ENCODE peak calls at places on chromosomes 6 and 20, in nine cellular contexts. C, A, M, F, I, T, B, Q and V are unnamed samples.

GRCh38 chr20:24894967-24895366 is 54.1 kb upstream of the CST7 start:
- DNase-seq in C (no peak), A (no peak), M (no peak), F (no peak), I (no peak), T (no peak), B (no peak), Q (no peak), V (no peak)

GRCh38 chr20:11195169-11195568 is 521.4 kb upstream of the JAG1 start:
- DNase-seq in C (no peak), A (no peak), M (no peak), F (no peak), I (no peak), T (no peak), B (no peak), Q (peak; percentile 15), V (no peak)

GRCh38 chr6:118485601-118486550 is 62.2 kb upstream of the PLN start:
- DNase-seq in C (no peak), A (peak; percentile 34), M (no peak), F (no peak), I (no peak), T (no peak), B (peak; percentile 15), Q (no peak), V (no peak)

GRCh38 chr6:25172819-25173218 is 106.4 kb upstream of the CARMIL1 start:
- DNase-seq in C (no peak), A (peak; percentile 92), M (no peak), F (no peak), I (peak; percentile 23), T (peak; percentile 91), B (peak; percentile 83), Q (no peak), V (no peak)

GRCh38 chr6:91045152-91045551 is 458.3 kb upstream of the MAP3K7 start:
- DNase-seq in C (no peak), A (no peak), M (peak; percentile 18), F (no peak), I (no peak), T (no peak), B (no peak), Q (no peak), V (no peak)

GRCh38 chr20:62795023-62795761 is 1.1 kb upstream of the MRGBP start:
- DNase-seq in C (peak; percentile 80), A (peak; percentile 49), M (peak; percentile 62), F (peak; percentile 90), I (peak; percentile 56), T (peak; percentile 20), B (peak; percentile 48), Q (peak; percentile 77), V (peak; percentile 55)

GRCh38 chr6:39881851-39882566 is 52.3 kb downstream of the MOCS1 start:
- DNase-seq in C (no peak), A (peak; percentile 88), M (peak; percentile 53), F (no peak), I (no peak), T (peak; percentile 85), B (peak; percentile 83), Q (no peak), V (no peak)

GRCh38 chr6:102229271-102229670 is 835.8 kb downstream of the GRIK2 start:
- DNase-seq in C (no peak), A (no peak), M (no peak), F (no peak), I (peak; percentile 31), T (no peak), B (no peak), Q (no peak), V (no peak)

DNA sequence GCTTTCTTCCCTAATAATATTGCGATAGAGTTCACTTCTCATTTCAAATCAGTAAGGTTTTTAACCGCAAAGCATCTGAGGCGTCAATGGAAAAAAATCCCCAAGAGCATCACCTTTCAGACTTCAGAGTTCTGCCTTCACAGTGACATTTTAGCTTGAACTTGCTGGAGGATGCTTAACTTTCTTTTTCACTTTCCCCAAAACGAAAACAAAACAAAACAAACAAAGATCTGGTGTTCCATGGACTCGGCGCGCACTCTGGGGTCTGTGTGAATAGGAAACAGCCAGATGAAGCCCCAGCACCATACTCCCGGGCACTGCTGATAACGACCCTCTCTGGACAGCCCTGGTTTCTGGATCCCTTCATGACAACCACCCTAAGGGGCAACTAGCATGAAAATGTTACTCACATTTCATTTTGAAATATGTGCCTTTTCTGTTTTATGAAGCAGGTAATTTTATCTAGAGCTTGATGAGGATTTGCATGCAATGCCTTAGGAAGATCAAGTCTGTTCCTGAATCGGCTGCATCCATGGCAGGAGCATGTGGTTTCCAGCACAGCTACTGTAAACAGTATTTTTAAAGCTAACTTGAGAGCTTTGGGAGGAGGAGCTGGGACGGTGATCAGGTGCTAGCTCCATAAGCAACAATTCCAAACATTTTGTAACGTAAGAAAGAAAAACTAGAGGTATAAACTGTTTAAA is 44.5 kb downstream of the RAMACL start:
- DNase-seq in C (no peak), A (peak; percentile 21), M (no peak), F (no peak), I (no peak), T (no peak), B (no peak), Q (no peak), V (no peak)
- H3K4me3 ChIP-seq in C (peak overlapping the region; percentile 2), A (no peak overlapping the region), M (no peak overlapping the region), F (no peak overlapping the region), I (no peak overlapping the region), T (no peak overlapping the region), B (no peak overlapping the region), Q (no peak overlapping the region), V (no peak overlapping the region)

GRCh38 chr20:32315885-32316284 is 38.4 kb downstream of the KIF3B start:
- DNase-seq in C (no peak), A (no peak), M (no peak), F (no peak), I (no peak), T (no peak), B (no peak), Q (no peak), V (no peak)

GRCh38 chr20:32316667-32317066 is 39.2 kb downstream of the KIF3B start:
- DNase-seq in C (no peak), A (peak; percentile 44), M (no peak), F (no peak), I (no peak), T (peak; percentile 5), B (no peak), Q (no peak), V (no peak)

GRCh38 chr20:32312718-32313424 is 35.4 kb downstream of the KIF3B start:
- DNase-seq in C (peak; percentile 52), A (no peak), M (no peak), F (no peak), I (no peak), T (no peak), B (no peak), Q (no peak), V (no peak)

GRCh38 chr20:32315399-32315798 is 37.9 kb downstream of the KIF3B start:
- DNase-seq in C (no peak), A (no peak), M (no peak), F (no peak), I (no peak), T (no peak), B (no peak), Q (no peak), V (no peak)

DNA sequence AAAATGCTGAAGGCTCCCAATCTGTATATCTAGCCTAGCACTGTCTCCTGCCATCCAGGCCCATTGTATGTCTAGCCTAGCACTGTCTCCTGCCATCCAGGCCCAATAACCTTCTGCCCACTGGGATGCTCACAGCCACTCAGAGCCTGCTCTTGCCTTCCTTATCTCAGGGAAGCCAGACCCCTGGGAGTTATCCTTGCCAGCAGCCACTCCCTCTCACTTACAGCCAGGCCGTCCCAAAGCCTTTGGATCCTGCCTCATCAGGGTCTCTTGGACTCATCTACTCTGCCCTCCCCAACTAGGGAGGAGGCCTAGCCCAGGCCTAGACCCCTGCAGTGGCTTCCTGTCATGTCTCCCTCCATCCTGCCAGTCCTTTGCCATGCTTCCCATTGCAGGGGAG is 37.3 kb downstream of the KIF3B start:
- DNase-seq in C (no peak), A (no peak), M (no peak), F (peak; percentile 89), I (no peak), T (no peak), B (no peak), Q (no peak), V (no peak)
- H3K36me3 ChIP-seq in C (no peaks in the 10 kb centered on the region), A (peaks cover 30% of the 10 kb centered on the region), M (no peaks in the 10 kb centered on the region), F (peaks cover 42% of the 10 kb centered on the region), I (peaks cover 9% of the 10 kb centered on the region), T (peaks cover 13% of the 10 kb centered on the region), B (peaks cover 6% of the 10 kb centered on the region), Q (no peaks in the 10 kb centered on the region), V (peaks cover 21% of the 10 kb centered on the region)

GRCh38 chr6:100724222-100724621 is 156.9 kb downstream of the ASCC3 start:
- DNase-seq in C (no peak), A (no peak), M (no peak), F (no peak), I (no peak), T (no peak), B (peak; percentile 4), Q (no peak), V (no peak)

GRCh38 chr6:100721256-100721655 is 159.9 kb downstream of the ASCC3 start:
- DNase-seq in C (no peak), A (peak; percentile 9), M (no peak), F (no peak), I (no peak), T (no peak), B (peak; percentile 4), Q (no peak), V (no peak)

GRCh38 chr6:100724696-100725095 is 156.4 kb downstream of the ASCC3 start:
- DNase-seq in C (no peak), A (no peak), M (no peak), F (no peak), I (no peak), T (no peak), B (no peak), Q (no peak), V (no peak)

DNA sequence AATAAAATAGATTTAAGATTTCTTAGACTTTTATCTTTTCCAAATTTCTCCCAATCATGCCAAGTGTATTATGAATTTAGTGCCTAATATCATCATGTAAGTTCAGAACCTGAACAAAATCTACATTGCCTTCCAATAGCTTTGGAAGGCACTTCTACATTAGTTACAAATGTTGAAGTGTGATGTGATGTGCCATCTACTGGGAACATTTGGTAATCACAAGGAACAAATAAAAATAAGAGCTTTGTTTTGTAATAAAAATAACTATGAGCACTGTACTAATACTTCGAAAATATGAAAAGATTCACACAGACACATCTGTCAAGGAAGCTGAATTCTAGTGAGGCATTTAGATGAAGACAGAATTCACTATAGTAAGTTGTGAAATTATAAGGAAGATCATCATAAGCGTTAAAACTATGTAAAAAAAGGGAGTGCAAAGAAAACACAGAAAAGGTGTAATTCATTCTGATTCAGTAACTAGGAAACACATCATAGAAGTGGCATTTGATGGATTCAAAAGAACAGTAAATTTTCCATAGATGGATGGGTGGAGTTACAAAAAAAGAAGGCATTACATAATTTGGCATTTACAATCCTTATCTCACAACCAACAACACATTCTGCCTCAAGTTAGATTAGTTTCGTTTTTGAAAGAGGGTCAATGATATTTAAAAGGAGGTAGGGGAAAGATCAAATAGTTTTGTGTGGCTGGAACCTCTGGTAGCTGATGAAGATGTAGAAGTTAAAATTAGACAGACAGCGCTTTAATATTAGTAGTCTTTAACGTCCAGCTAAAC is 161.0 kb downstream of the ASCC3 start:
- DNase-seq in C (no peak), A (peak; percentile 41), M (no peak), F (no peak), I (peak; percentile 33), T (no peak), B (peak; percentile 56), Q (peak; percentile 19), V (no peak)
- TF ChIP-seq CTCF in C (peak; percentile 2), A (peak; percentile 46), M (no peak), F (peak; percentile 52), I (peak; percentile 48), T (peak; percentile 40), B (peak; percentile 17), Q (peak; percentile 50), V (peak; percentile 44)

DNA sequence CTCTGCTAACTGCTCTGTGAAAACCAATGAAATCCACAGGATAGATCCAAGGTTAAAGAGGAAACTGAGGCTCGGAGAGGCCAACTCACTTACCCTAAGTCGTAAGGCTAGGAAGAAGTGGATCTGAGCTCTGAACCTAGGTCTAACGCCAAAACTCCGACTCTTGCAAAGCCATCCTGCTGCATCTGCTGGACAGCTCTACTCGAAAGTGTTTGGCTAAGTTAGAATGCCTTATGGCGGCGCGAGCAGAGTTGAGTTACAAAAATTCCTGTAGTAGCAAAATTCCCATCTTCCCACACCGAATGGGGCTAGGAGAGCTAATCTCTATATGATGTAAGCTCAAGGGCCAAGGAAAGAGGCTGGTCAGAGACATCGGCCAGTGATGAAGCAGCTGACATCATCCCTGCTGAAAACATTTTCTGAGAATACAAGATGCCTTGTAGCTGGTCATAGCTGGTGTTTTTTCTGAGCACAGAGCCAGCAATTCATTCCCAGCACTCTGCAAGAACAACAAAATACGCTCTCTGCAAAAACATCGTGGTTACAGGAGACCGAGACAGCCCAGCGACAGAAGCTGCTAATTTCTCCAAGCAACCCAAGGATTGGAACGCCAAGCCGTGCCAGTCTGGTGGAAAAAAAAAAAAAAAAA is 1.8 kb downstream of the SPATA2 start:
- DNase-seq in C (no peak), A (peak; percentile 42), M (no peak), F (no peak), I (no peak), T (no peak), B (no peak), Q (no peak), V (no peak)
- H3K4me3 ChIP-seq in C (no peak overlapping the region), A (no peak overlapping the region), M (no peak overlapping the region), F (no peak overlapping the region), I (peak overlapping the region; percentile 99), T (no peak overlapping the region), B (no peak overlapping the region), Q (no peak overlapping the region), V (no peak overlapping the region)